ENCODE peak calls at places on chromosomes 1 and 21, in ten cellular contexts. D is coronary artery, A is psoas muscle, K is K562, F is tibial artery, P is foreskin fibroblast, B is transverse colon, H is kidney epithelial cell, G is MM.1S, C is A549. S is an unnamed sample.

GRCh38 chr1:184036517-184036949 is 995 bp downstream of the COLGALT2 start:
- DNase-seq in D (no peak), A (no peak), K (peak; percentile 54), F (peak; percentile 73), P (peak; percentile 55), B (peak; percentile 15), H (no peak), G (no peak), C (no peak), S (no peak)

GRCh38 chr21:40335689-40336088 is 468.5 kb downstream of the PCP4 start:
- DNase-seq in D (no peak), A (no peak), K (no peak), F (no peak), P (no peak), B (no peak), H (no peak), G (no peak), C (no peak), S (no peak)

GRCh38 chr1:17438977-17439249 is 564 bp downstream of the RCC2 start:
- DNase-seq in D (no peak), A (no peak), K (peak; percentile 32), F (no peak), P (no peak), B (no peak), H (no peak), G (no peak), C (no peak), S (no peak)

GRCh38 chr1:29789221-29789909 is 553.0 kb downstream of the PTPRU start:
- DNase-seq in D (peak; percentile 11), A (no peak), K (no peak), F (no peak), P (no peak), B (no peak), H (peak; percentile 21), G (no peak), C (no peak), S (no peak)

GRCh38 chr1:41795205-41795762 is 123.4 kb downstream of the HIVEP3 start:
- DNase-seq in D (no peak), A (no peak), K (no peak), F (no peak), P (peak; percentile 79), B (no peak), H (no peak), G (no peak), C (no peak), S (no peak)

GRCh38 chr1:205748398-205749093 is 1.4 kb downstream of the NUCKS1 start:
- DNase-seq in D (no peak), A (no peak), K (peak; percentile 23), F (no peak), P (peak; percentile 60), B (no peak), H (no peak), G (peak; percentile 31), C (no peak), S (peak; percentile 50)

GRCh38 chr1:58660105-58660504 is 39.8 kb downstream of the MYSM1 start:
- DNase-seq in D (no peak), A (no peak), K (no peak), F (no peak), P (no peak), B (no peak), H (peak; percentile 37), G (no peak), C (no peak), S (no peak)

GRCh38 chr1:235021815-235022214 is 106.8 kb downstream of the TOMM20 start:
- DNase-seq in D (no peak), A (no peak), K (no peak), F (peak; percentile 34), P (no peak), B (no peak), H (no peak), G (no peak), C (no peak), S (no peak)

GRCh38 chr1:209349372-209350324 is 233.9 kb upstream of the CAMK1G start:
- DNase-seq in D (no peak), A (no peak), K (no peak), F (no peak), P (peak; percentile 45), B (no peak), H (peak; percentile 59), G (peak; percentile 19), C (no peak), S (no peak)

GRCh38 chr21:45280969-45281368 is 6.7 kb downstream of the POFUT2 start:
- DNase-seq in D (no peak), A (no peak), K (no peak), F (no peak), P (no peak), B (no peak), H (no peak), G (no peak), C (no peak), S (no peak)

GRCh38 chr1:27163093-27163492 is 8.2 kb upstream of the SLC9A1 start:
- DNase-seq in D (no peak), A (no peak), K (no peak), F (no peak), P (no peak), B (no peak), H (no peak), G (no peak), C (peak; percentile 46), S (no peak)

GRCh38 chr21:30234643-30235042 is 18.7 kb upstream of the CLDN8 start:
- DNase-seq in D (no peak), A (no peak), K (no peak), F (no peak), P (peak; percentile 87), B (no peak), H (no peak), G (no peak), C (no peak), S (no peak)

GRCh38 chr1:60428161-60428560 is 354.6 kb upstream of the C1orf87 start:
- DNase-seq in D (no peak), A (no peak), K (no peak), F (no peak), P (peak; percentile 29), B (no peak), H (no peak), G (no peak), C (no peak), S (no peak)

GRCh38 chr1:25799758-25800537 is at the start of gene SELENON:
- DNase-seq in D (no peak), A (peak; percentile 74), K (peak; percentile 96), F (peak; percentile 86), P (peak; percentile 63), B (peak; percentile 59), H (no peak), G (no peak), C (peak; percentile 38), S (no peak)

GRCh38 chr1:25799346-25799720 is 660 bp upstream of the SELENON start:
- DNase-seq in D (no peak), A (no peak), K (no peak), F (no peak), P (no peak), B (no peak), H (no peak), G (no peak), C (no peak), S (no peak)

GRCh38 chr1:25798666-25799345 is 1.2 kb upstream of the SELENON start:
- DNase-seq in D (no peak), A (no peak), K (no peak), F (no peak), P (no peak), B (no peak), H (no peak), G (no peak), C (no peak), S (no peak)

GRCh38 chr1:25802915-25803314 is 2.9 kb downstream of the SELENON start:
- DNase-seq in D (peak; percentile 70), A (no peak), K (no peak), F (no peak), P (no peak), B (no peak), H (no peak), G (peak; percentile 66), C (no peak), S (peak; percentile 81)

GRCh38 chr1:25800538-25801377 is 765 bp downstream of the SELENON start:
- DNase-seq in D (no peak), A (no peak), K (no peak), F (no peak), P (peak; percentile 34), B (no peak), H (no peak), G (no peak), C (no peak), S (no peak)
- H3K4me3 ChIP-seq in D (peak overlapping the region; percentile 88), A (peak overlapping the region; percentile 67), K (peak overlapping the region; percentile 48), F (peak overlapping the region; percentile 63), P (peak overlapping the region; percentile 52), B (peak overlapping the region; percentile 70), H (peak overlapping the region; percentile 61), G (peak overlapping the region; percentile 56), C (peak overlapping the region; percentile 74), S (peak overlapping the region; percentile 26)

GRCh38 chr1:247833601-247834000 is 8.1 kb downstream of the OR11L1 start:
- DNase-seq in D (no peak), A (no peak), K (no peak), F (no peak), P (no peak), B (no peak), H (no peak), G (no peak), C (no peak), S (no peak)
- TF ChIP-seq CTCF in D (no peak), A (no peak), K (peak; percentile 87), F (no peak), P (no peak), B (no peak), H (no peak), G (no peak), C (no peak), S (no peak)

GRCh38 chr1:93768380-93768863 is 86.8 kb upstream of the BCAR3 start:
- DNase-seq in D (no peak), A (no peak), K (no peak), F (no peak), P (no peak), B (no peak), H (no peak), G (no peak), C (no peak), S (no peak)
- H3K4me3 ChIP-seq in D (no peak overlapping the region), A (no peak overlapping the region), K (no peak overlapping the region), F (no peak overlapping the region), P (no peak overlapping the region), B (no peak overlapping the region), H (no peak overlapping the region), G (no peak overlapping the region), C (no peak overlapping the region), S (no peak overlapping the region)

GRCh38 chr1:6271001-6271400 is 10.1 kb upstream of the GPR153 start:
- DNase-seq in D (no peak), A (no peak), K (no peak), F (no peak), P (peak; percentile 57), B (no peak), H (no peak), G (no peak), C (no peak), S (no peak)

GRCh38 chr1:6271554-6271953 is 10.7 kb upstream of the GPR153 start:
- DNase-seq in D (no peak), A (no peak), K (no peak), F (no peak), P (peak; percentile 59), B (peak; percentile 58), H (no peak), G (no peak), C (no peak), S (no peak)

GRCh38 chr1:6273380-6273891 is 12.5 kb upstream of the GPR153 start:
- DNase-seq in D (no peak), A (no peak), K (no peak), F (no peak), P (peak; percentile 76), B (no peak), H (peak; percentile 61), G (no peak), C (no peak), S (no peak)

GRCh38 chr1:6274102-6274501 is 13.2 kb upstream of the GPR153 start:
- DNase-seq in D (no peak), A (no peak), K (no peak), F (no peak), P (no peak), B (no peak), H (no peak), G (no peak), C (no peak), S (no peak)

GRCh38 chr1:6272476-6273270 is 11.8 kb upstream of the GPR153 start:
- DNase-seq in D (no peak), A (no peak), K (no peak), F (no peak), P (peak; percentile 44), B (no peak), H (no peak), G (no peak), C (no peak), S (no peak)
- TF ChIP-seq CTCF in D (no peak), A (no peak), K (no peak), F (no peak), P (peak; percentile 31), B (no peak), H (peak; percentile 41), G (no peak), C (no peak), S (no peak)

S was measured in GM12865.